ENCODE peak calls at places on chromosomes 16 and 17, in eight cellular contexts. U, W, Y, R, G, K, X and C are unnamed samples.

GRCh38 chr17:63516910-63517824 is 6.0 kb upstream of the KCNH6 start:
- DNase-seq in W (no peak), G (no peak), U (no peak), X (peak), R (no peak), K (peak), Y (peak), C (no peak)

GRCh38 chr16:19463468-19464315 is 46.0 kb downstream of the TMC5 start:
- DNase-seq in K (no peak), U (no peak), W (no peak), X (no peak), R (no peak), Y (no peak), G (no peak), C (no peak)

GRCh38 chr17:62064791-62065563 is at the start of gene MED13:
- DNase-seq in U (peak), X (peak), Y (peak), K (peak), G (peak), R (no peak), W (peak), C (no peak)

GRCh38 chr16:83552193-83552592 is 255.6 kb upstream of the HSBP1 start:
- DNase-seq in G (no peak), R (peak), Y (no peak), K (peak), X (no peak), U (no peak), W (no peak), C (peak)

GRCh38 chr16:57106767-57107166 is 14.4 kb downstream of the CPNE2 start:
- DNase-seq in K (no peak), G (no peak), R (no peak), W (no peak), X (no peak), Y (no peak), U (no peak), C (no peak)

GRCh38 chr16:46731691-46732555 is 16.2 kb downstream of the MYLK3 start:
- DNase-seq in U (no peak), X (no peak), R (no peak), K (no peak), Y (no peak), G (no peak), W (no peak), C (no peak)

GRCh38 chr16:85137323-85138072 is 25.2 kb upstream of the CIBAR2 start:
- DNase-seq in G (peak), R (peak), U (peak), K (peak), X (peak), Y (peak), W (peak), C (no peak)

GRCh38 chr17:29212094-29212631 is 32.0 kb upstream of the MYO18A start:
- DNase-seq in U (no peak), G (no peak), Y (no peak), K (no peak), W (no peak), R (no peak), X (no peak), C (no peak)

GRCh38 chr17:10697092-10698081 is at the start of the genes ADPRM and SCO1:
- DNase-seq in U (peak), X (peak), R (peak), G (peak), K (peak), Y (peak), W (peak), C (peak)

GRCh38 chr16:14334366-14335105 is 263.4 kb downstream of the MRTFB start:
- DNase-seq in Y (no peak), K (no peak), W (no peak), G (peak), X (no peak), U (no peak), R (peak), C (no peak)

GRCh38 chr17:55416470-55417052 is 5.1 kb downstream of the MMD start:
- DNase-seq in G (no peak), R (no peak), X (no peak), Y (no peak), W (no peak), U (no peak), K (no peak), C (no peak)

GRCh38 chr16:57091200-57091989 is 988 bp upstream of the CPNE2 start:
- DNase-seq in U (peak), X (peak), K (peak), Y (peak), W (peak), G (no peak), R (no peak), C (no peak)